ENCODE peak calls at places on chromosomes 4 and X, in eight cellular contexts. One of them, this sample, is unnamed. For H3K9me3 and H3K4me1, the result is how much of the 10 kb centered on the place peaks cover.

GRCh38 chr4:99120501-99120900 is 23.6 kb downstream of the ADH4 start:
- DNase-seq in IMR-90: no peak
- DNase-seq in HepG2: no peak
- DNase-seq in uterus: no peak
- DNase-seq in upper lobe of left lung: no peak
- DNase-seq in adrenal gland: no peak
- DNase-seq in A549: no peak
- DNase-seq in esophagus squamous epithelium: no peak
- DNase-seq in this sample: no peak

GRCh38 chrX:135737361-135738071 is 24.1 kb downstream of the CT45A1 start:
- DNase-seq in IMR-90: peak
- DNase-seq in HepG2: no peak
- DNase-seq in uterus: no peak
- DNase-seq in upper lobe of left lung: no peak
- DNase-seq in adrenal gland: no peak
- DNase-seq in A549: no peak
- DNase-seq in esophagus squamous epithelium: no peak
- DNase-seq in this sample: no peak

GRCh38 chrX:12920990-12921389 is 14.6 kb downstream of the TLR8 start:
- DNase-seq in IMR-90: no peak
- DNase-seq in HepG2: no peak
- DNase-seq in uterus: no peak
- DNase-seq in upper lobe of left lung: no peak
- DNase-seq in adrenal gland: no peak
- DNase-seq in A549: no peak
- DNase-seq in esophagus squamous epithelium: no peak
- DNase-seq in this sample: no peak

GRCh38 chr4:20137176-20137575 is 114.5 kb upstream of the SLIT2 start:
- DNase-seq in IMR-90: peak
- DNase-seq in HepG2: no peak
- DNase-seq in uterus: no peak
- DNase-seq in upper lobe of left lung: no peak
- DNase-seq in adrenal gland: no peak
- DNase-seq in A549: no peak
- DNase-seq in esophagus squamous epithelium: no peak
- DNase-seq in this sample: no peak

GRCh38 chr4:5980436-5981155 is 37.6 kb downstream of the C4orf50 start:
- DNase-seq in IMR-90: no peak
- DNase-seq in HepG2: no peak
- DNase-seq in uterus: no peak
- DNase-seq in upper lobe of left lung: no peak
- DNase-seq in adrenal gland: no peak
- DNase-seq in A549: no peak
- DNase-seq in esophagus squamous epithelium: no peak
- DNase-seq in this sample: no peak

GRCh38 chrX:74514384-74514783 is 93.1 kb downstream of the SLC16A2 start:
- DNase-seq in IMR-90: no peak
- DNase-seq in HepG2: peak
- DNase-seq in uterus: no peak
- DNase-seq in upper lobe of left lung: no peak
- DNase-seq in adrenal gland: peak
- DNase-seq in A549: no peak
- DNase-seq in esophagus squamous epithelium: no peak
- DNase-seq in this sample: no peak

GRCh38 chr4:137640156-137640837 is 108.0 kb upstream of the PCDH18 start:
- DNase-seq in IMR-90: no peak
- DNase-seq in HepG2: no peak
- DNase-seq in uterus: no peak
- DNase-seq in upper lobe of left lung: no peak
- DNase-seq in adrenal gland: no peak
- DNase-seq in A549: no peak
- DNase-seq in esophagus squamous epithelium: no peak
- DNase-seq in this sample: no peak

GRCh38 chr4:126071346-126072333 is 756.9 kb downstream of the FAT4 start:
- DNase-seq in IMR-90: peak
- DNase-seq in HepG2: peak
- DNase-seq in uterus: no peak
- DNase-seq in upper lobe of left lung: peak
- DNase-seq in adrenal gland: peak
- DNase-seq in A549: no peak
- DNase-seq in esophagus squamous epithelium: no peak
- DNase-seq in this sample: no peak

GRCh38 chr4:98626350-98626749 is 32.1 kb downstream of the TSPAN5 start:
- DNase-seq in IMR-90: peak
- DNase-seq in HepG2: no peak
- DNase-seq in uterus: peak
- DNase-seq in upper lobe of left lung: no peak
- DNase-seq in adrenal gland: no peak
- DNase-seq in A549: peak
- DNase-seq in esophagus squamous epithelium: no peak
- DNase-seq in this sample: no peak

GRCh38 chr4:107709916-107710315 is 10.1 kb downstream of the PAPSS1 start:
- DNase-seq in IMR-90: peak
- DNase-seq in HepG2: no peak
- DNase-seq in uterus: no peak
- DNase-seq in upper lobe of left lung: no peak
- DNase-seq in adrenal gland: no peak
- DNase-seq in A549: no peak
- DNase-seq in esophagus squamous epithelium: no peak
- DNase-seq in this sample: no peak

GRCh38 chr4:130238121-130238520 is 1142.2 kb downstream of the C4orf33 start:
- DNase-seq in IMR-90: no peak
- DNase-seq in HepG2: no peak
- DNase-seq in uterus: no peak
- DNase-seq in upper lobe of left lung: no peak
- DNase-seq in adrenal gland: no peak
- DNase-seq in A549: no peak
- DNase-seq in esophagus squamous epithelium: no peak
- DNase-seq in this sample: no peak

GRCh38 chr4:2058264-2059033 is 678 bp upstream of the NAT8L start:
- DNase-seq in IMR-90: no peak
- DNase-seq in HepG2: no peak
- DNase-seq in uterus: no peak
- DNase-seq in upper lobe of left lung: no peak
- DNase-seq in adrenal gland: peak
- DNase-seq in A549: peak
- DNase-seq in esophagus squamous epithelium: no peak
- DNase-seq in this sample: peak

GRCh38 chrX:90883479-90883878 is 551.2 kb upstream of the PABPC5 start:
- DNase-seq in IMR-90: no peak
- DNase-seq in HepG2: no peak
- DNase-seq in uterus: no peak
- DNase-seq in upper lobe of left lung: no peak
- DNase-seq in adrenal gland: no peak
- DNase-seq in A549: no peak
- DNase-seq in esophagus squamous epithelium: no peak
- DNase-seq in this sample: peak

GRCh38 chr4:188295899-188296298 is 156.7 kb downstream of the TRIML1 start:
- DNase-seq in IMR-90: peak
- DNase-seq in HepG2: no peak
- DNase-seq in uterus: no peak
- DNase-seq in upper lobe of left lung: no peak
- DNase-seq in adrenal gland: no peak
- DNase-seq in A549: no peak
- DNase-seq in esophagus squamous epithelium: no peak
- DNase-seq in this sample: no peak

GRCh38 chr4:5711479-5712184 is 631 bp downstream of the EVC start:
- DNase-seq in IMR-90: peak
- DNase-seq in HepG2: peak
- DNase-seq in uterus: peak
- DNase-seq in upper lobe of left lung: peak
- DNase-seq in adrenal gland: peak
- DNase-seq in A549: peak
- DNase-seq in esophagus squamous epithelium: no peak
- DNase-seq in this sample: no peak

GRCh38 chrX:10447577-10448214 is 172.7 kb downstream of the MID1 start:
- DNase-seq in IMR-90: peak
- DNase-seq in HepG2: no peak
- DNase-seq in uterus: no peak
- DNase-seq in upper lobe of left lung: no peak
- DNase-seq in adrenal gland: no peak
- DNase-seq in A549: no peak
- DNase-seq in esophagus squamous epithelium: no peak
- DNase-seq in this sample: no peak

GRCh38 chr4:20445933-20446723 is 194.4 kb downstream of the SLIT2 start:
- DNase-seq in IMR-90: peak
- DNase-seq in HepG2: no peak
- DNase-seq in uterus: no peak
- DNase-seq in upper lobe of left lung: no peak
- DNase-seq in adrenal gland: no peak
- DNase-seq in A549: no peak
- DNase-seq in esophagus squamous epithelium: no peak
- DNase-seq in this sample: no peak

GRCh38 chr4:86530183-86530582 is 63.9 kb upstream of the PTPN13 start:
- DNase-seq in IMR-90: no peak
- DNase-seq in HepG2: no peak
- DNase-seq in uterus: no peak
- DNase-seq in upper lobe of left lung: no peak
- DNase-seq in adrenal gland: no peak
- DNase-seq in A549: no peak
- DNase-seq in esophagus squamous epithelium: no peak
- DNase-seq in this sample: no peak

GRCh38 chr4:140256335-140256734 is 102.4 kb upstream of the MAML3 start:
- DNase-seq in IMR-90: peak
- DNase-seq in HepG2: peak
- DNase-seq in uterus: no peak
- DNase-seq in upper lobe of left lung: peak
- DNase-seq in adrenal gland: peak
- DNase-seq in A549: peak
- DNase-seq in esophagus squamous epithelium: no peak
- DNase-seq in this sample: no peak

GRCh38 chr4:55008166-55009056 is 117.0 kb downstream of the KDR start:
- DNase-seq in IMR-90: no peak
- DNase-seq in HepG2: no peak
- DNase-seq in uterus: peak
- DNase-seq in upper lobe of left lung: no peak
- DNase-seq in adrenal gland: peak
- DNase-seq in A549: peak
- DNase-seq in esophagus squamous epithelium: no peak
- DNase-seq in this sample: no peak

GRCh38 chrX:142043196-142043595 is 139.5 kb downstream of the MAGEC1 start:
- DNase-seq in IMR-90: no peak
- DNase-seq in HepG2: no peak
- DNase-seq in uterus: no peak
- DNase-seq in upper lobe of left lung: no peak
- DNase-seq in adrenal gland: no peak
- DNase-seq in A549: no peak
- DNase-seq in esophagus squamous epithelium: no peak
- DNase-seq in this sample: no peak

DNA sequence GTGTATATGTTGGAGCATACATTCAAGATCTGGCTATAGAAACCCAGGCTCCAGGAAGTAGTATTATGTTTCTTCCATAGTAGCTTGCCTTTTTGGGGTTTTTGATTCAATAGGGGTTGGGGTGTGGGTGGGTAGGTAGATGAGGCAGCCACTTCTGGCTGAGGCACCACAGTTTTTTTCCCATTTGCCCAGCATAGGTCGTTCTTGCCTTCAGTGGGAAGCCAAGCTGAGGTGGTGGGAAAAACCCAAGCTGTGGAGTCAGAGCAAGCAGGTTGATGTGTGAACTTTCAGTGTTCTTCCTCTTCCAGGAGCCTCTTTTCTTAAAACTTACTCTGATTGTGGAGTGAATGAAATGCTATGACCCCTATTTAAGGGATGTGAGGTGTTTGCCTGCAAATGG is 67.0 kb upstream of the RPS6KA3 start:
- DNase-seq in IMR-90: no peak
- DNase-seq in HepG2: no peak
- DNase-seq in uterus: no peak
- DNase-seq in upper lobe of left lung: no peak
- DNase-seq in adrenal gland: no peak
- DNase-seq in A549: no peak
- DNase-seq in esophagus squamous epithelium: no peak
- DNase-seq in this sample: no peak
- H3K9me3 ChIP-seq in IMR-90: under half
- H3K9me3 ChIP-seq in HepG2: under half
- H3K9me3 ChIP-seq in uterus: under half
- H3K9me3 ChIP-seq in upper lobe of left lung: under half
- H3K9me3 ChIP-seq in adrenal gland: under half
- H3K9me3 ChIP-seq in A549: under half
- H3K9me3 ChIP-seq in esophagus squamous epithelium: under half
- H3K9me3 ChIP-seq in this sample: under half

GRCh38 chrX:82764521-82764920 is 743.6 kb upstream of the POU3F4 start:
- DNase-seq in IMR-90: no peak
- DNase-seq in HepG2: no peak
- DNase-seq in uterus: no peak
- DNase-seq in upper lobe of left lung: no peak
- DNase-seq in adrenal gland: no peak
- DNase-seq in A549: no peak
- DNase-seq in esophagus squamous epithelium: no peak
- DNase-seq in this sample: no peak
- TF ChIP-seq POLR2A in IMR-90: no peak
- TF ChIP-seq POLR2A in HepG2: no peak
- TF ChIP-seq POLR2A in uterus: no peak
- TF ChIP-seq POLR2A in upper lobe of left lung: no peak
- TF ChIP-seq POLR2A in adrenal gland: no peak
- TF ChIP-seq POLR2A in A549: no peak
- TF ChIP-seq POLR2A in esophagus squamous epithelium: no peak
- TF ChIP-seq POLR2A in this sample: no peak

DNA sequence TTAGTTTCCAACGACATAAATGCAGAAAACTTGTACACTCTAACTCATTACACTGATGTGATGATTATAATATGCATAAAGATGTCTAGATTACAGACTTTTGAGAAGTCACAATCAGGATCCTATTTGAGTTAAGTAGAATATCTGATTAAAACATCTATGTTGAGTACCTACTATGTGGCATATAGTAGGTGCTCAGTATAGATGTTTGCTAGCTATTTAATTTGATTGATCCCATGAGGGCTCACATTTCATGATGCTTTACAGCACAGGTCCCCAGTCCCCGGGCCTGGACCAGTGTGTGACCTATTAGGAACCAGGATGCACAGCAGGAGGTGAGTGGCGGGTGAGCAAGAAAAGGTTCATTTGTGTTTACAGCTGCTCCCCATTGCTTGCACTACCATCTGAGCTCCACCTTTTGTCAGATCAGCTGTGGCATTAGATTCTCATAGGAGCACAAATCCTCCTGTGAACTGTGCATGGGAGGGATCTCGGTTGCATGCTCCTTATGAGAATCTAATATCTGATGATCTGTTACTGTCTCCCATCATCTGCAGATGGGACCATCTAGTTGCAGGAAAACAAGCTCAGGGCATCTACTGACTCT is 33.0 kb upstream of the CXCL8 start:
- DNase-seq in IMR-90: no peak
- DNase-seq in HepG2: no peak
- DNase-seq in uterus: no peak
- DNase-seq in upper lobe of left lung: no peak
- DNase-seq in adrenal gland: no peak
- DNase-seq in A549: no peak
- DNase-seq in esophagus squamous epithelium: no peak
- DNase-seq in this sample: no peak
- H3K4me1 ChIP-seq in IMR-90: under half
- H3K4me1 ChIP-seq in HepG2: under half
- H3K4me1 ChIP-seq in uterus: under half
- H3K4me1 ChIP-seq in upper lobe of left lung: under half
- H3K4me1 ChIP-seq in adrenal gland: under half
- H3K4me1 ChIP-seq in A549: half or more
- H3K4me1 ChIP-seq in esophagus squamous epithelium: half or more
- H3K4me1 ChIP-seq in this sample: under half

GRCh38 chrX:41846714-41847113 is 76.6 kb downstream of the CASK start:
- DNase-seq in IMR-90: no peak
- DNase-seq in HepG2: no peak
- DNase-seq in uterus: no peak
- DNase-seq in upper lobe of left lung: no peak
- DNase-seq in adrenal gland: no peak
- DNase-seq in A549: no peak
- DNase-seq in esophagus squamous epithelium: no peak
- DNase-seq in this sample: no peak
- H3K9me3 ChIP-seq in IMR-90: under half
- H3K9me3 ChIP-seq in HepG2: under half
- H3K9me3 ChIP-seq in uterus: under half
- H3K9me3 ChIP-seq in upper lobe of left lung: under half
- H3K9me3 ChIP-seq in adrenal gland: under half
- H3K9me3 ChIP-seq in A549: under half
- H3K9me3 ChIP-seq in esophagus squamous epithelium: under half
- H3K9me3 ChIP-seq in this sample: under half

This sample was measured in spleen.